ENCODE peak calls at places on chromosome 1, in six cellular contexts. F is NCI-H1092 treated with DMSO at 0.1 percent for 48 hours; P is trophoblast cell; Z is stimulated activated CD8-positive, alpha-beta memory T cell treated with anti-CD3 and anti-CD28 coated beads, Interleukin-12 subunit alpha, Interleukin-12 subunit beta, amount 100 ng/mL, for 4 hours; D is endothelial cell; G is cardiac fibroblast. Y is an unnamed sample.

GRCh38 chr1:189811960-189812359 is 665.7 kb downstream of the BRINP3 start:
- DNase-seq in F (no peak), Z (no peak), D (no peak), G (no peak), P (no peak), Y (no peak)

GRCh38 chr1:184289825-184290550 is 96.8 kb upstream of the C1orf21 start:
- DNase-seq in P (no peak), D (no peak), F (no peak), G (no peak), Z (no peak), Y (no peak)

GRCh38 chr1:31511848-31512615 is 64.3 kb upstream of the TINAGL1 start:
- DNase-seq in G (no peak), D (no peak), Z (no peak), P (peak), F (no peak), Y (no peak)

GRCh38 chr1:29574871-29575270 is 338.5 kb downstream of the PTPRU start:
- DNase-seq in D (no peak), F (no peak), P (no peak), G (no peak), Z (no peak), Y (no peak)

GRCh38 chr1:197222025-197222685 is 45.9 kb upstream of the CRB1 start:
- DNase-seq in P (peak), Z (no peak), D (no peak), F (no peak), G (peak), Y (no peak)

GRCh38 chr1:245822997-245823396 is 668.2 kb downstream of the KIF26B start:
- DNase-seq in D (no peak), F (no peak), G (peak), Z (no peak), P (peak), Y (no peak)

GRCh38 chr1:42908046-42908445 is 50.6 kb downstream of the SLC2A1 start:
- DNase-seq in G (no peak), F (no peak), D (no peak), Z (no peak), P (no peak), Y (no peak)

GRCh38 chr1:149848340-149848771 is 51.0 kb upstream of the BOLA1 start:
- DNase-seq in P (no peak), Z (no peak), F (no peak), G (no peak), D (peak), Y (no peak)

GRCh38 chr1:66919063-66919462 is 5.6 kb downstream of the DNAI4 start:
- DNase-seq in F (no peak), P (no peak), D (no peak), Z (no peak), G (no peak), Y (no peak)

GRCh38 chr1:42456754-42457089 is 379 bp downstream of the PPCS start:
- DNase-seq in P (peak), F (peak), D (no peak), G (peak), Z (peak), Y (peak)

Y was measured in effector memory CD4-positive, alpha-beta T cell.